ENCODE peak calls at places on chromosomes 16 and 17, in four cellular contexts. One of them, this sample, is unnamed.

GRCh38 chr16:87395181-87395842 is 3.2 kb downstream of the MAP1LC3B start:
- DNase-seq in progenitor cell of endocrine pancreas: no peak
- DNase-seq in OCI-LY7: no peak
- DNase-seq in ovary: no peak
- DNase-seq in this sample: no peak

GRCh38 chr17:8153550-8153956 is 1.3 kb upstream of the PER1 start:
- DNase-seq in ovary: peak; percentile 82
- DNase-seq in OCI-LY7: no peak
- DNase-seq in progenitor cell of endocrine pancreas: no peak
- DNase-seq in this sample: peak; percentile 98

GRCh38 chr16:15644306-15644961 is 1.5 kb upstream of the MARF1 start:
- DNase-seq in progenitor cell of endocrine pancreas: no peak
- DNase-seq in ovary: no peak
- DNase-seq in OCI-LY7: peak; percentile 18
- DNase-seq in this sample: peak; percentile 18

GRCh38 chr17:70081885-70082284 is 6.9 kb downstream of the KCNJ16 start:
- DNase-seq in OCI-LY7: no peak
- DNase-seq in progenitor cell of endocrine pancreas: no peak
- DNase-seq in ovary: no peak
- DNase-seq in this sample: no peak

GRCh38 chr16:74230126-74230525 is 66.5 kb upstream of the PSMD7 start:
- DNase-seq in ovary: no peak
- DNase-seq in progenitor cell of endocrine pancreas: no peak
- DNase-seq in OCI-LY7: no peak
- DNase-seq in this sample: no peak

GRCh38 chr16:24993722-24994686 is 21.2 kb downstream of the ARHGAP17 start:
- DNase-seq in OCI-LY7: no peak
- DNase-seq in progenitor cell of endocrine pancreas: no peak
- DNase-seq in ovary: no peak
- DNase-seq in this sample: peak; percentile 97

GRCh38 chr16:85393674-85394510 is 219.2 kb upstream of the GSE1 start:
- DNase-seq in OCI-LY7: peak; percentile 73
- DNase-seq in ovary: peak; percentile 72
- DNase-seq in progenitor cell of endocrine pancreas: peak; percentile 81
- DNase-seq in this sample: peak; percentile 61

GRCh38 chr16:4409081-4409932 is 7.1 kb downstream of the CORO7 start:
- DNase-seq in ovary: no peak
- DNase-seq in progenitor cell of endocrine pancreas: no peak
- DNase-seq in OCI-LY7: no peak
- DNase-seq in this sample: no peak

GRCh38 chr17:79624658-79625478 is 14.0 kb upstream of the RBFOX3 start:
- DNase-seq in ovary: no peak
- DNase-seq in OCI-LY7: no peak
- DNase-seq in progenitor cell of endocrine pancreas: no peak
- DNase-seq in this sample: no peak

GRCh38 chr16:79476580-79476979 is 124.0 kb downstream of the MAF start:
- DNase-seq in progenitor cell of endocrine pancreas: no peak
- DNase-seq in ovary: no peak
- DNase-seq in OCI-LY7: no peak
- DNase-seq in this sample: no peak

GRCh38 chr16:4825196-4825595 is 21.9 kb downstream of the GLYR1 start:
- DNase-seq in progenitor cell of endocrine pancreas: no peak
- DNase-seq in OCI-LY7: no peak
- DNase-seq in ovary: no peak
- DNase-seq in this sample: no peak

GRCh38 chr16:14309906-14310305 is 238.8 kb downstream of the MRTFB start:
- DNase-seq in OCI-LY7: no peak
- DNase-seq in ovary: no peak
- DNase-seq in progenitor cell of endocrine pancreas: no peak
- DNase-seq in this sample: peak; percentile 39

GRCh38 chr16:59060212-59060611 is 326.1 kb upstream of the GOT2 start:
- DNase-seq in ovary: no peak
- DNase-seq in progenitor cell of endocrine pancreas: no peak
- DNase-seq in OCI-LY7: no peak
- DNase-seq in this sample: peak; percentile 30

DNA sequence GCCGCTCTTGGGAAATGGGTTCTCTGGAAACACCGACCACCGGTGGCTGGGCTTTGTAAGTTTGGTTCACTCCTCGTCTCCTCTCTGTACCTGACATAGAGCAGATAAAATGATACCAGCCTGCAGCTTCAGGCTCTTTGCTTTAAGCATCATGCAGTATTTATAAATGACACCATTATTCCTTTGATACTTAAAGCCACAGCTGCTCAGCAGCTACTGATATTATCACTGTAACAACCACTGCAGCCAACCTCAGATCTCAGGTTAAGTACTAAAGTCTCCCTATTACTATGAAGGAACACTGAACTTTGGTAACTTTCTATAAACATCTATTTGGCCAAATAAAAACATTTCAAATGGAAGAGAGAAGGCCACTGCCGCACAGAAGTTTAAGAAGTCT is 34.6 kb downstream of the PDIA2 start:
- DNase-seq in ovary: no peak
- DNase-seq in OCI-LY7: no peak
- DNase-seq in progenitor cell of endocrine pancreas: no peak
- DNase-seq in this sample: no peak
- TF ChIP-seq CTCF in ovary: no peak
- TF ChIP-seq CTCF in OCI-LY7: no peak
- TF ChIP-seq CTCF in progenitor cell of endocrine pancreas: no peak
- TF ChIP-seq CTCF in this sample: no peak

GRCh38 chr17:68785565-68786486 is 169.4 kb downstream of the ABCA8 start:
- DNase-seq in progenitor cell of endocrine pancreas: no peak
- DNase-seq in OCI-LY7: no peak
- DNase-seq in ovary: no peak
- DNase-seq in this sample: no peak
- TF ChIP-seq CTCF in progenitor cell of endocrine pancreas: no peak
- TF ChIP-seq CTCF in OCI-LY7: no peak
- TF ChIP-seq CTCF in ovary: no peak
- TF ChIP-seq CTCF in this sample: no peak

DNA sequence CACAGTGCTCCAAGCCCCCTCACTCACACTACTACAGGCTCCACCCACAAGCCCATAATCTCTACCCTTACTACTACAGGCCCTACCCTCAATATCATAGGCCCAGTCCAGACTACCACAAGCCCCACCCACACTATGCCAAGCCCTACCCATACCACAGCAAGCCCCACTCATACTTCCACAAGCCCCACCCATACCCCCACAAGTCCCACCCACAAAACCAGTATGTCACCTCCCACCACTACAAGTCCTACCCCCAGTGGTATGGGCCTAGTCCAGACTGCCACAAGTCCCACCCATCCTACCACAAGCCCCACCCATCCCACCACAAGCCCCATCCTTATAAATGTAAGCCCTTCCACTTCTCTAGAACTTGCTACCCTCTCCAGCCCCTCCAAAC is 13.8 kb downstream of the RIPOR1 start:
- DNase-seq in progenitor cell of endocrine pancreas: no peak
- DNase-seq in ovary: no peak
- DNase-seq in OCI-LY7: peak; percentile 85
- DNase-seq in this sample: peak; percentile 70
- TF ChIP-seq CTCF in progenitor cell of endocrine pancreas: no peak
- TF ChIP-seq CTCF in ovary: no peak
- TF ChIP-seq CTCF in OCI-LY7: no peak
- TF ChIP-seq CTCF in this sample: no peak

GRCh38 chr17:1058423-1059130 is 61.6 kb downstream of the TIMM22 start:
- DNase-seq in ovary: no peak
- DNase-seq in OCI-LY7: peak; percentile 32
- DNase-seq in progenitor cell of endocrine pancreas: no peak
- DNase-seq in this sample: peak; percentile 14
- TF ChIP-seq CTCF in ovary: no peak
- TF ChIP-seq CTCF in OCI-LY7: peak; percentile 64
- TF ChIP-seq CTCF in progenitor cell of endocrine pancreas: peak; percentile 46
- TF ChIP-seq CTCF in this sample: peak; percentile 7

GRCh38 chr16:75644240-75645012 is 3.0 kb downstream of the KARS1 start:
- DNase-seq in OCI-LY7: peak; percentile 35
- DNase-seq in ovary: no peak
- DNase-seq in progenitor cell of endocrine pancreas: no peak
- DNase-seq in this sample: no peak
- TF ChIP-seq CTCF in OCI-LY7: peak; percentile 66
- TF ChIP-seq CTCF in ovary: no peak
- TF ChIP-seq CTCF in progenitor cell of endocrine pancreas: no peak
- TF ChIP-seq CTCF in this sample: no peak

GRCh38 chr17:55549140-55549539 is 37.9 kb upstream of the SMIM36 start:
- DNase-seq in OCI-LY7: peak; percentile 33
- DNase-seq in progenitor cell of endocrine pancreas: no peak
- DNase-seq in ovary: no peak
- DNase-seq in this sample: no peak
- TF ChIP-seq CTCF in OCI-LY7: peak; percentile 75
- TF ChIP-seq CTCF in progenitor cell of endocrine pancreas: no peak
- TF ChIP-seq CTCF in ovary: no peak
- TF ChIP-seq CTCF in this sample: peak; percentile 17

DNA sequence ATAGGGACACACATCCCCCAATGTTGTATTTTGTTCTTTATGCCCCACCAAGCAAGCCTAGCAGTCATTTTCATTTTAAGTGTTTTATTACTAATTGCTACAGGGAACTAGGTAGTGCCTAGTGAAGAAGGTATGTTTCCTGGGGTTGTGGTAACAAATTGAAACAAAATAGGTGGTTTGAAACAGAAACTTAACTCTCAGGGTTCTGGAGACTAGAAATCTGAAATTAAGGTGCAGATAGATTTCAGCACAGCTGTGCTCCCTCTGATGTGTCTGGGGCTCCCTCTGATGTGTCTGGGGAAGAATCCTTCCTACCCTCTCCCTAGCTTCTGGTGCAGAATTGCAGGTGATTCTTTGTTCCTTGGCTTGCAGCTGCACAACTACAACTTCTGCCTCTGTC is 390.1 kb downstream of the ZFHX3 start:
- DNase-seq in OCI-LY7: peak; percentile 34
- DNase-seq in progenitor cell of endocrine pancreas: no peak
- DNase-seq in ovary: no peak
- DNase-seq in this sample: no peak
- TF ChIP-seq CTCF in OCI-LY7: no peak
- TF ChIP-seq CTCF in progenitor cell of endocrine pancreas: no peak
- TF ChIP-seq CTCF in ovary: no peak
- TF ChIP-seq CTCF in this sample: no peak

This sample was measured in fibroblast of lung.